ENCODE peak calls at places on chromosomes 16 and 17, in five cellular contexts. L is stimulated activated CD8-positive, alpha-beta memory T cell treated with anti-CD3 and anti-CD28 coated beads, Interleukin-12 subunit alpha, Interleukin-12 subunit beta, amount 100 ng/mL, for 4 hours; F is HEK293T; I is OCI-LY7; E is GM13976. H is an unnamed sample.

GRCh38 chr17:57020208-57020607 is 42.3 kb downstream of the SCPEP1 start:
- DNase-seq in F (no peak), E (no peak), L (no peak), I (no peak), H (no peak)

GRCh38 chr16:65624696-65625095 is 502.8 kb upstream of the CDH11 start:
- DNase-seq in F (no peak), E (no peak), I (no peak), L (no peak), H (no peak)

GRCh38 chr16:55494994-55495421 is 13.9 kb upstream of the LPCAT2 start:
- DNase-seq in I (no peak), L (no peak), F (no peak), E (no peak), H (peak; percentile 6)

GRCh38 chr16:23578096-23578830 is 17.9 kb downstream of the NDUFAB1 start:
- DNase-seq in I (no peak), F (no peak), E (no peak), L (no peak), H (no peak)

GRCh38 chr16:89194340-89195311 is 5.7 kb downstream of the SLC22A31 start:
- DNase-seq in F (no peak), L (no peak), E (no peak), I (no peak), H (no peak)

GRCh38 chr16:35306915-35307314 is 1847.5 kb downstream of the TP53TG3F start:
- DNase-seq in L (no peak), I (no peak), E (no peak), F (no peak), H (no peak)

GRCh38 chr16:535446-536405 is 8.2 kb downstream of the CAPN15 start:
- DNase-seq in I (no peak), L (no peak), F (no peak), E (no peak), H (no peak)

GRCh38 chr17:13919818-13920217 is 149.5 kb upstream of the COX10 start:
- DNase-seq in L (no peak), E (no peak), I (no peak), F (no peak), H (no peak)

GRCh38 chr17:35890774-35891155 is 10.6 kb upstream of the CCL5 start:
- DNase-seq in F (no peak), I (no peak), L (no peak), E (peak; percentile 55), H (peak; percentile 11)

GRCh38 chr17:42667088-42667951 is 8.2 kb downstream of the TUBG2 start:
- DNase-seq in I (no peak), F (no peak), L (no peak), E (no peak), H (no peak)